ENCODE peak calls at places on chromosomes 5 and 9, in five cellular contexts. D is A549, Z is breast epithelium, E is OCI-LY7, Q is K562. P is an unnamed sample.

GRCh38 chr5:93819666-93820065 is 78.3 kb upstream of the POU5F2 start:
- DNase-seq in D (no peak), Z (no peak), E (no peak), Q (no peak), P (no peak)

GRCh38 chr9:112771359-112772214 is 21.0 kb downstream of the SNX30 start:
- DNase-seq in Q (no peak), E (no peak), D (no peak), Z (no peak), P (no peak)

GRCh38 chr5:83721878-83722779 is 1.5 kb upstream of the HAPLN1 start:
- DNase-seq in E (no peak), D (peak; percentile 64), Z (no peak), Q (no peak), P (peak; percentile 83)

GRCh38 chr5:78504726-78505431 is 143.7 kb downstream of the LHFPL2 start:
- DNase-seq in D (peak; percentile 47), Q (no peak), E (no peak), Z (peak; percentile 86), P (peak; percentile 91)

GRCh38 chr9:133658442-133659431 is 22.6 kb downstream of the DBH start:
- DNase-seq in E (no peak), Q (peak; percentile 83), D (peak; percentile 18), Z (no peak), P (peak; percentile 67)

GRCh38 chr5:127705120-127705892 is 2.1 kb downstream of the CCDC192 start:
- DNase-seq in Z (no peak), E (no peak), D (peak; percentile 64), Q (peak; percentile 18), P (no peak)

GRCh38 chr5:154757647-154758406 is 2.6 kb downstream of the LARP1 start:
- DNase-seq in Q (no peak), E (peak; percentile 34), Z (no peak), D (peak; percentile 12), P (no peak)

GRCh38 chr5:107274576-107274975 is 396.2 kb downstream of the EFNA5 start:
- DNase-seq in E (no peak), D (no peak), Z (no peak), Q (no peak), P (no peak)

GRCh38 chr9:12702160-12702758 is 9.1 kb downstream of the TYRP1 start:
- DNase-seq in D (peak; percentile 72), Q (peak; percentile 3), Z (no peak), E (no peak), P (peak; percentile 9)

GRCh38 chr5:97242351-97242750 is 59.3 kb upstream of the RIOK2 start:
- DNase-seq in Q (no peak), D (no peak), Z (no peak), E (no peak), P (no peak)

GRCh38 chr5:37839441-37840035 is 303 bp downstream of the GDNF start:
- DNase-seq in D (peak; percentile 33), Z (no peak), E (no peak), Q (no peak), P (no peak)

GRCh38 chr9:76444530-76444929 is 14.5 kb upstream of the GCNT1 start:
- DNase-seq in E (no peak), Q (no peak), Z (no peak), D (no peak), P (no peak)

GRCh38 chr5:132962429-132962928 is 955 bp downstream of the AFF4 start:
- DNase-seq in D (peak; percentile 60), E (peak; percentile 56), Q (peak; percentile 28), Z (no peak), P (no peak)

GRCh38 chr9:68530618-68531017 is 10.1 kb downstream of the TMEM252 start:
- DNase-seq in E (no peak), D (peak; percentile 18), Z (no peak), Q (no peak), P (no peak)

GRCh38 chr5:41636605-41637004 is 126.2 kb upstream of the PLCXD3 start:
- DNase-seq in Z (no peak), E (peak; percentile 8), Q (peak; percentile 27), D (peak; percentile 48), P (peak; percentile 18)

GRCh38 chr5:35478856-35479682 is 138.6 kb upstream of the SPEF2 start:
- DNase-seq in Q (no peak), D (no peak), E (peak; percentile 41), Z (no peak), P (no peak)

GRCh38 chr5:27318701-27319100 is 280.3 kb upstream of the CDH9 start:
- DNase-seq in E (no peak), D (no peak), Z (no peak), Q (no peak), P (no peak)

GRCh38 chr5:43601454-43602260 is 1.3 kb upstream of the NNT start:
- DNase-seq in E (peak; percentile 51), Q (no peak), Z (no peak), D (no peak), P (no peak)

GRCh38 chr9:131610231-131610761 is 65.0 kb downstream of the PRRT1B start:
- DNase-seq in Q (no peak), Z (peak; percentile 55), E (no peak), D (no peak), P (no peak)

GRCh38 chr9:111197251-111197650 is 132.8 kb downstream of the OR2K2 start:
- DNase-seq in Q (no peak), E (no peak), D (no peak), Z (no peak), P (no peak)

GRCh38 chr5:87572611-87573010 is 159.9 kb upstream of the CCNH start:
- DNase-seq in Q (no peak), D (no peak), E (no peak), Z (no peak), P (no peak)
- H3K4me1 ChIP-seq in Q (no peaks in the 10 kb centered on the region), D (no peaks in the 10 kb centered on the region), E (no peaks in the 10 kb centered on the region), Z (no peaks in the 10 kb centered on the region), P (no peaks in the 10 kb centered on the region)

DNA sequence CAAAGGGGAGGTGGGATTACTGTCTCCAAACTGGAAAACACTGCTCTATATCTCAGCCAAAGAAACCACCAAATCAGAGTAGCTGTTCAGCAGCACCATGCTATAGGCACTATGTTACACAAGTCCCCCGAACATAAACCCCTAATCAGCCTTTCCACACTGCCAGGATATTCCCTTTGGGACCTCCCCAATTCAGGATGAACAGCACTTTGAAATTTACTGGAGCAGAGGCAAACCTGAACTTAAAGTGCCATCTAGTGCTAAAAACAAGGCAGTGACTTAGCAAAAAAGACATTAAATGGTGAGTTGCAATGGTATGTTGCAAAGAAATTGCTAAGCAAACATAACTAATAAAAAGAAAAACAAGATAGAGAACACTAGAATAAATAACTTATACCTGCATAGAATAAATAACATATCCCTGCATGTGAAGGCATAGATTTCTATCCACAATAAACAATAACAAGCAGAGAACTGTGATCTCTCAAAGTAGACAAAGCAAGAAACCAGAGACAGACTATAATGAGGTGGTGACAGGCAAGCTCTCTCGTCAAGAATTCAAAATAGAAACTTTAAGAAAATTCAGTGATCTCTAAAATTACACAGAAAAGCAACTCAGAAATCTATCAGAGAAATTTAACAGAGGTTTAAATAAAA is 584.4 kb upstream of the ACO1 start:
- DNase-seq in E (peak; percentile 14), Q (no peak), D (peak; percentile 19), Z (no peak), P (peak; percentile 26)
- TF ChIP-seq CTCF in E (peak; percentile 78), Q (peak; percentile 27), D (peak; percentile 24), Z (peak; percentile 47), P (peak; percentile 32)

GRCh38 chr5:69129413-69129812 is 35.6 kb downstream of the SLC30A5 start:
- DNase-seq in D (peak; percentile 63), E (no peak), Z (no peak), Q (no peak), P (no peak)

GRCh38 chr5:69131304-69131703 is 35.6 kb upstream of the CCNB1 start:
- DNase-seq in Z (no peak), D (no peak), E (no peak), Q (no peak), P (no peak)

GRCh38 chr5:69134126-69134525 is 32.8 kb upstream of the CCNB1 start:
- DNase-seq in Q (no peak), E (no peak), D (no peak), Z (no peak), P (no peak)

DNA sequence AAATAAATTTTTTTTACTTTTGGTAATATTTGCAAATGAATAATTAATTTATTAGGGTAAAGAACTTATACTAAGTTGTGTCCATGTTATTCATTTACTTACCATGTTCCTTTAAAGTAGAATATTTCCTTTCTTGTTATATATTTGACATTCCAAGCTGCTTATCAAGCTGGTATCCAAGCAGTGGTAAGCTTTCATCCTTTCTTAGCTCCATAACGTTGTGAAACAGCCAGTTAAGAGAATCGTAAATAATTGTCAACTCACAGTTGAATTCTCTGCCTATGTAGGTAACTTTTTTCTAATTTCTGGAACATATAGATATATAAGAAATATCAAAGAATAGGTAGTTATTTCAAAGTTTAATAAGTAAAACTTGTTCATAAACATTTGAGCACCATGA is 36.4 kb downstream of the SLC30A5 start:
- DNase-seq in Z (no peak), D (peak; percentile 32), Q (no peak), E (no peak), P (peak; percentile 29)
- H3K4me1 ChIP-seq in Z (no peaks in the 10 kb centered on the region), D (peaks cover 27% of the 10 kb centered on the region), Q (no peaks in the 10 kb centered on the region), E (no peaks in the 10 kb centered on the region), P (peaks cover 24% of the 10 kb centered on the region)

DNA sequence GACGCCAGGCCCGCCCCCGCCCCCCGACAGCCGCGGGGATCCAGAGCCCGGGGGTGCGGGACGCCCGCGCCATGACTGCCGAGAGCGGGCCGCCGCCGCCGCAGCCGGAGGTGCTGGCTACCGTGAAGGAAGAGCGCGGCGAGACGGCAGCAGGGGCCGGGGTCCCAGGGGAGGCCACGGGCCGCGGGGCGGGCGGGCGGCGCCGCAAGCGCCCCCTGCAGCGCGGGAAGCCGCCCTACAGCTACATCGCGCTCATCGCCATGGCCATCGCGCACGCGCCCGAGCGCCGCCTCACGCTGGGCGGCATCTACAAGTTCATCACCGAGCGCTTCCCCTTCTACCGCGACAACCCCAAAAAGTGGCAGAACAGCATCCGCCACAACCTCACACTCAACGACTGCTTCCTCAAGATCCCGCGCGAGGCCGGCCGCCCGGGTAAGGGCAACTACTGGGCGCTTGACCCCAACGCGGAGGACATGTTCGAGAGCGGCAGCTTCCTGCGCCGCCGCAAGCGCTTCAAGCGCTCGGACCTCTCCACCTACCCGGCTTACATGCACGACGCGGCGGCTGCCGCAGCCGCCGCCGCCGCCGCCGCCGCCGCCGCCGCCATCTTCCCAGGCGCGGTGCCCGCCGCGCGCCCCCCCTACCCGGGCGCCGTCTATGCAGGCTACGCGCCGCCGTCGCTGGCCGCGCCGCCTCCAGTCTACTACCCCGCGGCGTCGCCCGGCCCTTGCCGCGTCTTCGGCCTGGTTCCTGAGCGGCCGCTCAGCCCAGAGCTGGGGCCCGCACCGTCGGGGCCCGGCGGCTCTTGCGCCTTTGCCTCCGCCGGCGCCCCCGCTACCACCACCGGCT is 1.0 kb downstream of the FOXE1 start:
- DNase-seq in E (peak; percentile 9), D (peak; percentile 87), Z (no peak), Q (no peak), P (no peak)
- TF ChIP-seq CTCF in E (peak; percentile 29), D (peak; percentile 75), Z (no peak), Q (no peak), P (no peak)